ENCODE peak calls at places on chromosome 1, in ten cellular contexts. G, K, V, Z, Q, H, B, I, M and A are unnamed samples.

GRCh38 chr1:215475719-215476525 is 91.2 kb upstream of the KCTD3 start:
- DNase-seq in H (no peak), V (no peak), Z (no peak), G (no peak), K (no peak), B (peak), M (peak), I (peak), Q (no peak), A (peak)

GRCh38 chr1:115343200-115343737 is 5.2 kb upstream of the NGF start:
- DNase-seq in Z (no peak), G (no peak), B (no peak), K (no peak), Q (no peak), H (no peak), M (no peak), I (no peak), V (no peak), A (no peak)

GRCh38 chr1:17197696-17198095 is 7.2 kb upstream of the PADI1 start:
- DNase-seq in B (no peak), Q (no peak), K (no peak), G (no peak), H (no peak), M (no peak), I (no peak), Z (no peak), V (no peak), A (no peak)

GRCh38 chr1:174942547-174943255 is 57.0 kb upstream of the CACYBP start:
- DNase-seq in H (no peak), V (no peak), Z (no peak), G (peak), M (no peak), I (no peak), B (no peak), Q (no peak), K (no peak), A (peak)

GRCh38 chr1:7549277-7549676 is 221.8 kb upstream of the VAMP3 start:
- DNase-seq in G (no peak), K (no peak), B (peak), Z (peak), H (peak), M (no peak), Q (peak), I (peak), V (peak), A (peak)

GRCh38 chr1:240499012-240499411 is 112.9 kb downstream of the GREM2 start:
- DNase-seq in V (no peak), G (no peak), B (peak), H (no peak), M (no peak), Q (no peak), I (peak), K (no peak), Z (no peak), A (peak)

GRCh38 chr1:18949689-18950414 is 6.6 kb downstream of the IFFO2 start:
- DNase-seq in Z (peak), H (no peak), B (peak), M (peak), K (no peak), Q (peak), V (no peak), G (no peak), I (peak), A (peak)

GRCh38 chr1:114103992-114104391 is 49.7 kb downstream of the SYT6 start:
- DNase-seq in H (no peak), Q (no peak), Z (no peak), K (no peak), G (no peak), B (no peak), V (no peak), I (no peak), M (no peak), A (no peak)

GRCh38 chr1:196538473-196538872 is 69.8 kb downstream of the KCNT2 start:
- DNase-seq in Q (no peak), I (no peak), Z (peak), H (no peak), G (no peak), V (no peak), K (no peak), M (no peak), B (no peak), A (no peak)

GRCh38 chr1:85148524-85149250 is 52.1 kb downstream of the SYDE2 start:
- DNase-seq in Q (peak), H (no peak), V (no peak), M (no peak), G (no peak), K (no peak), B (peak), Z (no peak), I (peak), A (peak)

GRCh38 chr1:211698161-211699026 is 23.0 kb upstream of the NEK2 start:
- DNase-seq in M (peak), V (peak), G (peak), Q (peak), K (peak), B (peak), I (peak), Z (peak), H (peak), A (peak)
- H3K4me3 ChIP-seq in M (no peak), V (peak), G (no peak), Q (peak), K (peak), B (no peak), I (peak), Z (peak), H (no peak), A (no peak)

GRCh38 chr1:224619209-224619608 is 3.1 kb downstream of the CNIH3 start:
- DNase-seq in Q (no peak), K (no peak), Z (no peak), I (no peak), V (no peak), B (no peak), H (no peak), G (no peak), M (no peak), A (no peak)

GRCh38 chr1:224616761-224617409 is 768 bp downstream of the CNIH3 start:
- DNase-seq in Q (no peak), M (no peak), K (peak), B (no peak), Z (no peak), V (no peak), I (no peak), H (no peak), G (no peak), A (no peak)

GRCh38 chr1:224613486-224613885 is 2.6 kb upstream of the CNIH3 start:
- DNase-seq in M (no peak), Q (no peak), I (no peak), K (no peak), B (no peak), V (no peak), H (no peak), Z (no peak), G (no peak), A (no peak)

GRCh38 chr1:224617410-224618361 is 1.6 kb downstream of the CNIH3 start:
- DNase-seq in Z (no peak), V (no peak), B (no peak), I (no peak), K (no peak), G (no peak), M (no peak), Q (no peak), H (no peak), A (no peak)

DNA sequence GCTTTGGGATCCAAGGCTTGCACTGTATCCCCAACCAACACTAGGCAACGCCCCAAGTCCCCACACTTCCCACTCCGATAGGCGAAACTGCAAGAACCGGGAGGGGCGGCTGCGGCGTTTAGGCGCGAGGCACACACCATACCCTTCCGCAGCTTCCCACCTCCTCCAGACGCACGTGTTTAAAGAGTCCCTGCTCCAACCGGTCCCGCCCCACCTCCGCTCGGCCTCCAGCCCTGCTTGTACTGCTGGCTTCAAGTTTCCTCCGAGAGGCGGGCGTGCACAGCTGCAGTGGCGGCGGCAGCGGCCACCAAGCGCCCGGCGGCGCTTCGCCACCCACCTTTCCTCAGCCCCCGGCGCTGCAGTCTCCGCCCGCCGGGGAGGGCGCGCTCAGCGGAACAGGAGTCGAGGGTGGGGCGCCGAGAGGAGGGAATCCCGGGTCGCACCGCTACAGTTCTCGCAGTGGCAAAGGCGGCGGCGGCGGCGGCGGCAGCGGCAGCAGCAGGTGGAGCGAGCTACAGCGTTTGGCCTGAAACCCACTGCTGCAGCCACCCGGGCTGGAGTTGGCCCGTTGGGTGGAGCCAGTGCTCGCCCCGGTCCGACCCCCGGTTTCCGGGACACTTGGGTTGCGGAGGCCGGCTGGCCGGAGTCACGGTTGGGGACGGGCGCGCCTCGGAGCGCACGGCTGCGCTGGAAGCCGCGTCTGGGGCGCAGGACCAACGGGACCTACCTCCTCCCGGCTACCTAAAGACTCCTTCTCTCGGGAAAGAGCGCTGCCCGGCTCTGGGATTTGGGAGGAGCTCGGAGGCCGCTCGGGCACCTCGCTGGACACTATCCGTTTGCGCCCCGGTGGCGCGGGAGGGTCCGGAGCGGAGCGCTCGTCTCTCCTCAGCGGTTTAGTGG is at the start of gene CNIH3:
- DNase-seq in I (peak), M (no peak), H (peak), Q (no peak), Z (no peak), G (no peak), K (peak), V (no peak), B (peak), A (peak)
- H3K4me3 ChIP-seq in I (peak), M (no peak), H (peak), Q (no peak), Z (peak), G (peak), K (peak), V (peak), B (peak), A (peak)

DNA sequence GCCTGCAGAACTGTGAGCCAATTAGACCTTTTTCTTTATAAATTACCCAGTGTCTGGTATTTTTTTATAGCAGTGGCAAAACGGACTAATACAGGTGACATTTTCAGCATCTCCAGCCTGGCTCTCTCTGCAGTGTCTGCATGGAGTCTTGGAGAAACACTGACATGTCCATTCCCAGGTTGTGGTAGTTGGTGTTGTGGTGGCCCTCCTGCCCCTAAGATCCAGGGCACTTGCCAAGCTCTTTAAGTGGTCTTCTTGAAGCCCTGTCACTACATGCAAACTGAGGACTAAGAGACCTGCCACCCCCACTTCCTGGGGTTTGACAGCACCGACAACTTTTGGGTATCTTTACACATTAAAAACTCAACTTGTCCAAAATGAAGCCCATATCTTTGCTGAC is 419.4 kb downstream of the NPHP4 start:
- DNase-seq in G (no peak), Z (no peak), Q (no peak), V (no peak), K (no peak), I (no peak), B (no peak), M (no peak), H (no peak), A (no peak)
- H3K4me3 ChIP-seq in G (no peak), Z (no peak), Q (no peak), V (no peak), K (no peak), I (no peak), B (no peak), M (no peak), H (no peak), A (no peak)

GRCh38 chr1:2836333-2836970 is 35.0 kb upstream of the TTC34 start:
- DNase-seq in G (no peak), I (no peak), Z (peak), K (no peak), V (no peak), M (no peak), Q (no peak), B (no peak), H (no peak), A (no peak)

GRCh38 chr1:2835650-2836159 is 34.2 kb upstream of the TTC34 start:
- DNase-seq in Z (no peak), M (no peak), V (no peak), H (no peak), B (no peak), I (no peak), Q (no peak), K (no peak), G (no peak), A (no peak)

GRCh38 chr1:2837316-2837715 is 35.8 kb upstream of the TTC34 start:
- DNase-seq in B (no peak), K (no peak), Q (no peak), H (no peak), Z (no peak), I (no peak), G (no peak), V (no peak), M (no peak), A (no peak)

GRCh38 chr1:2837823-2838222 is 36.3 kb upstream of the TTC34 start:
- DNase-seq in Q (no peak), G (no peak), M (no peak), B (no peak), Z (no peak), I (no peak), K (no peak), H (no peak), V (no peak), A (no peak)

DNA sequence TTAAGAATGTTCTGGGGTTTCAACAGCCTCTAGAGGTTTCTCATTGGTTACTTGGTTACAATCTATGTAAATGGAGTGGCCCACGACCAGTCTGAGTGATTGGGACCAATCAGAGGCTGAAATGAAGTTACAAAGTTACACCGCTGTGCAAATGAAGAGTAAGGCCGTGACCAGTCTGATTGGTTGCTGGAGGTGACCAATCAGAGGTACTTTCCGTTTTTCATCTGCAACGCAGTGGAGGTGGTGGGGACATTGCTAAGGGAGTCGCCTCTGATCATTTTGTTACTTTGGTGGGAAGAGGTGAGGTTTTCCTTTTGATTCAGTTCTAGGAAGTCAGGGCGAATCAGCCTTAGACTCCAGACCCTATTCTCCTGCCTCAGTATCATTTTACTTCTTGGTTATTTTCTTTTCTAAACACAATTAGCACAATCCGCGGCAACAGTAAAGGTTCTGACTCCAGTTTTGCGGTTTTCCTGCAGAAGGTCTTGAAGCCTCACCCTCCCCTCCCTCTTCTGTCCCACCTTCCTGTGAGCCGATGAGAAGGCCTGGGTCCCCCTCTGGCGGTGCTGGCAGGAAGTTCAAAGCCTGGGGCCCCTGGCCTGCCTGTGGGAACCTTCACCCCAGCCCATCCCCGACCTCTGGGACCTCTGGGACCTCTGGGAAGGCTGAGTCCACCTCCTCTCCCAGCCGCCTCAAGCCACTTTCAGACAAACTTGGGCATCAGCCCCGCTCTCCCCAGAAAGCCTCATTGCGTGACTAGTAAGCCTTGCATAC is 38.7 kb upstream of the TTC34 start:
- DNase-seq in M (no peak), Q (peak), B (no peak), K (no peak), V (no peak), G (no peak), H (no peak), I (no peak), Z (peak), A (no peak)
- H3K4me3 ChIP-seq in M (no peak), Q (no peak), B (no peak), K (no peak), V (no peak), G (no peak), H (no peak), I (no peak), Z (no peak), A (no peak)

DNA sequence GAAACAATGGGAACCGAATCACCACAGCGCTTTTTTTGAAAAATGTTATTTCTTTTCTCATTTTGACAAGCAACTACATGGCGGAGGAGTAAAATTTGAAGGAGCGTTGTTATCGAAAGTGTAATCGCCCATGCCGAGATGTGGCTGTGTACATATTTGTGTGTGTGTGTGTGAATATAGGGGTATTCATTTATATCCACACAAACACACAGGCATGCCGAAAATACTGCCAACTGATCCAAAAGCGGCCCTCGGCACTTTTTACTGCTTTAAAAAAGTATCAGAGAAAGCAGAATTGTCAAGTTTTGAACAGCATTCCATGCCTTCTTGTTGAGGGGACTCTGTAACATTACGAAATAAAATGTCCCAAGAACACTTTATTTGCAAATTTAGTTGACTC is 1.1 kb downstream of the PBX1 start:
- DNase-seq in H (no peak), B (no peak), I (peak), Q (no peak), G (no peak), M (no peak), Z (no peak), K (no peak), V (no peak), A (no peak)
- H3K4me3 ChIP-seq in H (peak), B (peak), I (peak), Q (no peak), G (peak), M (peak), Z (peak), K (peak), V (peak), A (peak)

GRCh38 chr1:171652234-171652822 is at the start of gene MYOC:
- DNase-seq in B (no peak), Q (no peak), K (no peak), G (no peak), H (no peak), M (no peak), V (no peak), Z (no peak), I (no peak), A (no peak)

GRCh38 chr1:171653796-171654704 is 1.6 kb upstream of the MYOC start:
- DNase-seq in G (no peak), I (peak), V (no peak), M (no peak), Q (no peak), K (no peak), B (peak), H (no peak), Z (no peak), A (peak)

GRCh38 chr1:171661076-171661650 is 8.7 kb upstream of the MYOC start:
- DNase-seq in K (no peak), V (no peak), B (no peak), M (no peak), Z (no peak), I (no peak), H (no peak), G (no peak), Q (no peak), A (no peak)

GRCh38 chr1:171654705-171655214 is 2.3 kb upstream of the MYOC start:
- DNase-seq in H (no peak), G (no peak), I (no peak), M (no peak), Z (no peak), K (no peak), B (no peak), Q (no peak), V (no peak), A (peak)

GRCh38 chr1:171655215-171656116 is 3.0 kb upstream of the MYOC start:
- DNase-seq in V (no peak), B (peak), M (peak), H (peak), Z (peak), G (peak), I (peak), K (no peak), Q (peak), A (peak)
- H3K4me3 ChIP-seq in V (peak), B (no peak), M (no peak), H (no peak), Z (peak), G (no peak), I (no peak), K (no peak), Q (no peak), A (peak)